ENCODE peak calls at places on chromosomes 11 and 22, in seven cellular contexts. One of them, this sample, is unnamed.

GRCh38 chr11:16610213-16610737 is 128.2 kb upstream of the C11orf58 start:
- DNase-seq in heart right ventricle: no peak
- DNase-seq in fibroblast of villous mesenchyme: no peak
- DNase-seq in stimulated activated CD4-positive, alpha-beta T cell treated with anti-CD3 and anti-CD28 coated beads, Interleukin-2, amount 100 ng/mL, for 24 hours: no peak
- DNase-seq in HFF-Myc: no peak
- DNase-seq in posterior cingulate gyrus: no peak
- DNase-seq in GM20000: no peak
- DNase-seq in this sample: no peak

GRCh38 chr11:47394322-47395224 is 13.8 kb upstream of the SLC39A13 start:
- DNase-seq in HFF-Myc: no peak
- DNase-seq in fibroblast of villous mesenchyme: peak
- DNase-seq in stimulated activated CD4-positive, alpha-beta T cell treated with anti-CD3 and anti-CD28 coated beads, Interleukin-2, amount 100 ng/mL, for 24 hours: peak
- DNase-seq in posterior cingulate gyrus: peak
- DNase-seq in heart right ventricle: peak
- DNase-seq in GM20000: peak
- DNase-seq in this sample: peak

GRCh38 chr11:114762437-114762836 is 84.1 kb downstream of the NXPE2 start:
- DNase-seq in posterior cingulate gyrus: peak
- DNase-seq in HFF-Myc: peak
- DNase-seq in GM20000: peak
- DNase-seq in heart right ventricle: peak
- DNase-seq in stimulated activated CD4-positive, alpha-beta T cell treated with anti-CD3 and anti-CD28 coated beads, Interleukin-2, amount 100 ng/mL, for 24 hours: peak
- DNase-seq in fibroblast of villous mesenchyme: peak
- DNase-seq in this sample: no peak

GRCh38 chr11:12698049-12698448 is 23.8 kb downstream of the TEAD1 start:
- DNase-seq in posterior cingulate gyrus: no peak
- DNase-seq in GM20000: no peak
- DNase-seq in heart right ventricle: no peak
- DNase-seq in stimulated activated CD4-positive, alpha-beta T cell treated with anti-CD3 and anti-CD28 coated beads, Interleukin-2, amount 100 ng/mL, for 24 hours: no peak
- DNase-seq in fibroblast of villous mesenchyme: no peak
- DNase-seq in HFF-Myc: no peak
- DNase-seq in this sample: no peak

GRCh38 chr22:20254975-20255946 is 12.9 kb downstream of the RTN4R start:
- DNase-seq in HFF-Myc: no peak
- DNase-seq in GM20000: no peak
- DNase-seq in fibroblast of villous mesenchyme: no peak
- DNase-seq in heart right ventricle: no peak
- DNase-seq in posterior cingulate gyrus: no peak
- DNase-seq in stimulated activated CD4-positive, alpha-beta T cell treated with anti-CD3 and anti-CD28 coated beads, Interleukin-2, amount 100 ng/mL, for 24 hours: no peak
- DNase-seq in this sample: no peak

GRCh38 chr11:5476184-5476819 is 12.2 kb upstream of the OR52D1 start:
- DNase-seq in GM20000: peak
- DNase-seq in HFF-Myc: peak
- DNase-seq in stimulated activated CD4-positive, alpha-beta T cell treated with anti-CD3 and anti-CD28 coated beads, Interleukin-2, amount 100 ng/mL, for 24 hours: peak
- DNase-seq in fibroblast of villous mesenchyme: peak
- DNase-seq in heart right ventricle: peak
- DNase-seq in posterior cingulate gyrus: no peak
- DNase-seq in this sample: peak

GRCh38 chr22:24938741-24939341 is 7.7 kb downstream of the LHFPL7 start:
- DNase-seq in heart right ventricle: peak
- DNase-seq in HFF-Myc: no peak
- DNase-seq in fibroblast of villous mesenchyme: peak
- DNase-seq in posterior cingulate gyrus: no peak
- DNase-seq in stimulated activated CD4-positive, alpha-beta T cell treated with anti-CD3 and anti-CD28 coated beads, Interleukin-2, amount 100 ng/mL, for 24 hours: peak
- DNase-seq in GM20000: peak
- DNase-seq in this sample: peak

GRCh38 chr11:95466406-95466805 is 235.4 kb upstream of the SESN3 start:
- DNase-seq in HFF-Myc: no peak
- DNase-seq in posterior cingulate gyrus: no peak
- DNase-seq in fibroblast of villous mesenchyme: no peak
- DNase-seq in GM20000: no peak
- DNase-seq in heart right ventricle: no peak
- DNase-seq in stimulated activated CD4-positive, alpha-beta T cell treated with anti-CD3 and anti-CD28 coated beads, Interleukin-2, amount 100 ng/mL, for 24 hours: no peak
- DNase-seq in this sample: no peak

GRCh38 chr22:39999144-39999757 is 4.5 kb downstream of the FAM83F start:
- DNase-seq in fibroblast of villous mesenchyme: peak
- DNase-seq in stimulated activated CD4-positive, alpha-beta T cell treated with anti-CD3 and anti-CD28 coated beads, Interleukin-2, amount 100 ng/mL, for 24 hours: no peak
- DNase-seq in GM20000: no peak
- DNase-seq in HFF-Myc: no peak
- DNase-seq in posterior cingulate gyrus: no peak
- DNase-seq in heart right ventricle: no peak
- DNase-seq in this sample: no peak

GRCh38 chr11:112321521-112322172 is 61.0 kb upstream of the PLET1 start:
- DNase-seq in HFF-Myc: peak
- DNase-seq in heart right ventricle: peak
- DNase-seq in fibroblast of villous mesenchyme: peak
- DNase-seq in stimulated activated CD4-positive, alpha-beta T cell treated with anti-CD3 and anti-CD28 coated beads, Interleukin-2, amount 100 ng/mL, for 24 hours: no peak
- DNase-seq in posterior cingulate gyrus: no peak
- DNase-seq in GM20000: no peak
- DNase-seq in this sample: no peak

GRCh38 chr22:40376149-40376548 is 5.8 kb downstream of the SGSM3 start:
- DNase-seq in heart right ventricle: no peak
- DNase-seq in GM20000: no peak
- DNase-seq in stimulated activated CD4-positive, alpha-beta T cell treated with anti-CD3 and anti-CD28 coated beads, Interleukin-2, amount 100 ng/mL, for 24 hours: no peak
- DNase-seq in HFF-Myc: no peak
- DNase-seq in posterior cingulate gyrus: no peak
- DNase-seq in fibroblast of villous mesenchyme: no peak
- DNase-seq in this sample: no peak

GRCh38 chr22:48753381-48753730 is 1074.3 kb downstream of the BRD1 start:
- DNase-seq in posterior cingulate gyrus: no peak
- DNase-seq in fibroblast of villous mesenchyme: no peak
- DNase-seq in GM20000: no peak
- DNase-seq in HFF-Myc: no peak
- DNase-seq in stimulated activated CD4-positive, alpha-beta T cell treated with anti-CD3 and anti-CD28 coated beads, Interleukin-2, amount 100 ng/mL, for 24 hours: no peak
- DNase-seq in heart right ventricle: no peak
- DNase-seq in this sample: no peak

GRCh38 chr11:118907749-118908106 is 18.0 kb downstream of the BCL9L start:
- DNase-seq in GM20000: no peak
- DNase-seq in heart right ventricle: no peak
- DNase-seq in fibroblast of villous mesenchyme: no peak
- DNase-seq in stimulated activated CD4-positive, alpha-beta T cell treated with anti-CD3 and anti-CD28 coated beads, Interleukin-2, amount 100 ng/mL, for 24 hours: no peak
- DNase-seq in HFF-Myc: no peak
- DNase-seq in posterior cingulate gyrus: no peak
- DNase-seq in this sample: no peak

GRCh38 chr11:72430743-72431570 is 3.4 kb downstream of the CLPB start:
- DNase-seq in GM20000: peak
- DNase-seq in heart right ventricle: no peak
- DNase-seq in stimulated activated CD4-positive, alpha-beta T cell treated with anti-CD3 and anti-CD28 coated beads, Interleukin-2, amount 100 ng/mL, for 24 hours: peak
- DNase-seq in HFF-Myc: no peak
- DNase-seq in fibroblast of villous mesenchyme: peak
- DNase-seq in posterior cingulate gyrus: peak
- DNase-seq in this sample: peak

GRCh38 chr22:28923826-28924732 is 40.7 kb downstream of the ZNRF3 start:
- DNase-seq in posterior cingulate gyrus: peak
- DNase-seq in stimulated activated CD4-positive, alpha-beta T cell treated with anti-CD3 and anti-CD28 coated beads, Interleukin-2, amount 100 ng/mL, for 24 hours: no peak
- DNase-seq in fibroblast of villous mesenchyme: no peak
- DNase-seq in HFF-Myc: no peak
- DNase-seq in GM20000: no peak
- DNase-seq in heart right ventricle: no peak
- DNase-seq in this sample: no peak

GRCh38 chr22:34808618-34809017 is 257.3 kb upstream of the ISX start:
- DNase-seq in GM20000: no peak
- DNase-seq in stimulated activated CD4-positive, alpha-beta T cell treated with anti-CD3 and anti-CD28 coated beads, Interleukin-2, amount 100 ng/mL, for 24 hours: no peak
- DNase-seq in posterior cingulate gyrus: no peak
- DNase-seq in heart right ventricle: no peak
- DNase-seq in HFF-Myc: no peak
- DNase-seq in fibroblast of villous mesenchyme: no peak
- DNase-seq in this sample: no peak

GRCh38 chr22:33116846-33117547 is 58.8 kb upstream of the SYN3 start:
- DNase-seq in posterior cingulate gyrus: no peak
- DNase-seq in stimulated activated CD4-positive, alpha-beta T cell treated with anti-CD3 and anti-CD28 coated beads, Interleukin-2, amount 100 ng/mL, for 24 hours: no peak
- DNase-seq in HFF-Myc: no peak
- DNase-seq in fibroblast of villous mesenchyme: no peak
- DNase-seq in GM20000: no peak
- DNase-seq in heart right ventricle: no peak
- DNase-seq in this sample: no peak

GRCh38 chr11:2587132-2587930 is 112.5 kb downstream of the KCNQ1OT1 start:
- DNase-seq in heart right ventricle: no peak
- DNase-seq in HFF-Myc: no peak
- DNase-seq in fibroblast of villous mesenchyme: no peak
- DNase-seq in stimulated activated CD4-positive, alpha-beta T cell treated with anti-CD3 and anti-CD28 coated beads, Interleukin-2, amount 100 ng/mL, for 24 hours: no peak
- DNase-seq in GM20000: peak
- DNase-seq in posterior cingulate gyrus: peak
- DNase-seq in this sample: no peak

GRCh38 chr11:8015753-8016239 is 28.7 kb downstream of the EIF3F start:
- DNase-seq in GM20000: no peak
- DNase-seq in heart right ventricle: no peak
- DNase-seq in stimulated activated CD4-positive, alpha-beta T cell treated with anti-CD3 and anti-CD28 coated beads, Interleukin-2, amount 100 ng/mL, for 24 hours: no peak
- DNase-seq in posterior cingulate gyrus: no peak
- DNase-seq in HFF-Myc: no peak
- DNase-seq in fibroblast of villous mesenchyme: no peak
- DNase-seq in this sample: no peak

GRCh38 chr11:88544656-88545280 is 207.2 kb upstream of the CTSC start:
- DNase-seq in posterior cingulate gyrus: no peak
- DNase-seq in stimulated activated CD4-positive, alpha-beta T cell treated with anti-CD3 and anti-CD28 coated beads, Interleukin-2, amount 100 ng/mL, for 24 hours: no peak
- DNase-seq in fibroblast of villous mesenchyme: no peak
- DNase-seq in GM20000: no peak
- DNase-seq in heart right ventricle: no peak
- DNase-seq in HFF-Myc: peak
- DNase-seq in this sample: no peak

GRCh38 chr22:36430863-36431262 is 43.1 kb upstream of the MYH9 start:
- DNase-seq in HFF-Myc: no peak
- DNase-seq in stimulated activated CD4-positive, alpha-beta T cell treated with anti-CD3 and anti-CD28 coated beads, Interleukin-2, amount 100 ng/mL, for 24 hours: no peak
- DNase-seq in posterior cingulate gyrus: no peak
- DNase-seq in GM20000: no peak
- DNase-seq in heart right ventricle: no peak
- DNase-seq in fibroblast of villous mesenchyme: peak
- DNase-seq in this sample: no peak

GRCh38 chr11:47161134-47161854 is 15.4 kb downstream of the ARFGAP2 start:
- DNase-seq in GM20000: peak
- DNase-seq in posterior cingulate gyrus: peak
- DNase-seq in HFF-Myc: no peak
- DNase-seq in stimulated activated CD4-positive, alpha-beta T cell treated with anti-CD3 and anti-CD28 coated beads, Interleukin-2, amount 100 ng/mL, for 24 hours: peak
- DNase-seq in heart right ventricle: peak
- DNase-seq in fibroblast of villous mesenchyme: peak
- DNase-seq in this sample: peak

GRCh38 chr11:47586456-47586855 is at the start of gene FAM180B:
- DNase-seq in HFF-Myc: no peak
- DNase-seq in stimulated activated CD4-positive, alpha-beta T cell treated with anti-CD3 and anti-CD28 coated beads, Interleukin-2, amount 100 ng/mL, for 24 hours: no peak
- DNase-seq in heart right ventricle: no peak
- DNase-seq in GM20000: no peak
- DNase-seq in posterior cingulate gyrus: peak
- DNase-seq in fibroblast of villous mesenchyme: no peak
- DNase-seq in this sample: no peak

GRCh38 chr11:73974611-73975478 is 7.8 kb downstream of the UCP2 start:
- DNase-seq in heart right ventricle: no peak
- DNase-seq in fibroblast of villous mesenchyme: no peak
- DNase-seq in posterior cingulate gyrus: peak
- DNase-seq in HFF-Myc: no peak
- DNase-seq in GM20000: no peak
- DNase-seq in stimulated activated CD4-positive, alpha-beta T cell treated with anti-CD3 and anti-CD28 coated beads, Interleukin-2, amount 100 ng/mL, for 24 hours: no peak
- DNase-seq in this sample: no peak

GRCh38 chr22:28962042-28962554 is 78.7 kb downstream of the ZNRF3 start:
- DNase-seq in heart right ventricle: no peak
- DNase-seq in stimulated activated CD4-positive, alpha-beta T cell treated with anti-CD3 and anti-CD28 coated beads, Interleukin-2, amount 100 ng/mL, for 24 hours: no peak
- DNase-seq in GM20000: no peak
- DNase-seq in posterior cingulate gyrus: no peak
- DNase-seq in HFF-Myc: no peak
- DNase-seq in fibroblast of villous mesenchyme: no peak
- DNase-seq in this sample: no peak

GRCh38 chr11:96187779-96188624 is 155.0 kb downstream of the MAML2 start:
- DNase-seq in posterior cingulate gyrus: no peak
- DNase-seq in GM20000: no peak
- DNase-seq in fibroblast of villous mesenchyme: peak
- DNase-seq in heart right ventricle: peak
- DNase-seq in HFF-Myc: peak
- DNase-seq in stimulated activated CD4-positive, alpha-beta T cell treated with anti-CD3 and anti-CD28 coated beads, Interleukin-2, amount 100 ng/mL, for 24 hours: no peak
- DNase-seq in this sample: no peak

GRCh38 chr11:93655581-93656255 is 5.8 kb upstream of the CEP295 start:
- DNase-seq in heart right ventricle: no peak
- DNase-seq in GM20000: no peak
- DNase-seq in fibroblast of villous mesenchyme: no peak
- DNase-seq in HFF-Myc: no peak
- DNase-seq in stimulated activated CD4-positive, alpha-beta T cell treated with anti-CD3 and anti-CD28 coated beads, Interleukin-2, amount 100 ng/mL, for 24 hours: no peak
- DNase-seq in posterior cingulate gyrus: no peak
- DNase-seq in this sample: no peak

GRCh38 chr22:20463324-20464095 is 25.9 kb upstream of the SCARF2 start:
- DNase-seq in heart right ventricle: no peak
- DNase-seq in GM20000: peak
- DNase-seq in fibroblast of villous mesenchyme: no peak
- DNase-seq in HFF-Myc: no peak
- DNase-seq in stimulated activated CD4-positive, alpha-beta T cell treated with anti-CD3 and anti-CD28 coated beads, Interleukin-2, amount 100 ng/mL, for 24 hours: no peak
- DNase-seq in posterior cingulate gyrus: peak
- DNase-seq in this sample: peak

GRCh38 chr22:20582171-20582511 is 74.7 kb downstream of the MED15 start:
- DNase-seq in fibroblast of villous mesenchyme: no peak
- DNase-seq in stimulated activated CD4-positive, alpha-beta T cell treated with anti-CD3 and anti-CD28 coated beads, Interleukin-2, amount 100 ng/mL, for 24 hours: no peak
- DNase-seq in heart right ventricle: no peak
- DNase-seq in posterior cingulate gyrus: no peak
- DNase-seq in HFF-Myc: no peak
- DNase-seq in GM20000: no peak
- DNase-seq in this sample: no peak

GRCh38 chr11:76793391-76793811 is 10.2 kb downstream of the TSKU start:
- DNase-seq in stimulated activated CD4-positive, alpha-beta T cell treated with anti-CD3 and anti-CD28 coated beads, Interleukin-2, amount 100 ng/mL, for 24 hours: no peak
- DNase-seq in fibroblast of villous mesenchyme: no peak
- DNase-seq in posterior cingulate gyrus: no peak
- DNase-seq in GM20000: no peak
- DNase-seq in HFF-Myc: no peak
- DNase-seq in heart right ventricle: no peak
- DNase-seq in this sample: no peak

GRCh38 chr11:133038850-133039249 is 493.5 kb downstream of the OPCML start:
- DNase-seq in stimulated activated CD4-positive, alpha-beta T cell treated with anti-CD3 and anti-CD28 coated beads, Interleukin-2, amount 100 ng/mL, for 24 hours: no peak
- DNase-seq in heart right ventricle: no peak
- DNase-seq in posterior cingulate gyrus: no peak
- DNase-seq in HFF-Myc: no peak
- DNase-seq in fibroblast of villous mesenchyme: no peak
- DNase-seq in GM20000: no peak
- DNase-seq in this sample: no peak

GRCh38 chr11:60762851-60763691 is 6.4 kb downstream of the MS4A15 start:
- DNase-seq in fibroblast of villous mesenchyme: no peak
- DNase-seq in GM20000: peak
- DNase-seq in posterior cingulate gyrus: no peak
- DNase-seq in stimulated activated CD4-positive, alpha-beta T cell treated with anti-CD3 and anti-CD28 coated beads, Interleukin-2, amount 100 ng/mL, for 24 hours: no peak
- DNase-seq in heart right ventricle: no peak
- DNase-seq in HFF-Myc: no peak
- DNase-seq in this sample: no peak